ENCODE peak calls at places on chromosomes 5 and 9, in five cellular contexts. N is spleen, Y is breast epithelium, B is lower lobe of right lung, P is transverse colon. L is an unnamed sample.

GRCh38 chr5:76790632-76791290 is 28.1 kb upstream of the F2RL1 start:
- DNase-seq in N (no peak), P (no peak), B (no peak), Y (no peak), L (peak; percentile 94)

GRCh38 chr5:180370861-180371641 is 17.9 kb upstream of the GFPT2 start:
- DNase-seq in N (no peak), Y (no peak), B (no peak), P (no peak), L (no peak)

GRCh38 chr5:119323630-119324000 is 32.2 kb upstream of the TNFAIP8 start:
- DNase-seq in P (no peak), N (no peak), B (no peak), Y (no peak), L (no peak)

GRCh38 chr9:70405808-70406445 is 8.5 kb downstream of the KLF9 start:
- DNase-seq in P (peak; percentile 46), Y (no peak), N (no peak), B (no peak), L (no peak)

GRCh38 chr9:34625087-34625486 is 3.8 kb downstream of the ARID3C start:
- DNase-seq in P (no peak), N (no peak), B (no peak), Y (no peak), L (no peak)

GRCh38 chr5:171424726-171425125 is 5.3 kb downstream of the FGF18 start:
- DNase-seq in N (no peak), Y (no peak), B (no peak), P (no peak), L (no peak)

GRCh38 chr9:79477955-79478751 is 93.6 kb upstream of the TLE4 start:
- DNase-seq in Y (no peak), P (peak; percentile 17), N (no peak), B (no peak), L (no peak)

GRCh38 chr5:92309336-92309991 is 926.3 kb upstream of the ARRDC3 start:
- DNase-seq in B (no peak), P (no peak), N (no peak), Y (no peak), L (peak; percentile 29)

GRCh38 chr5:59188415-59189225 is 605.7 kb downstream of the RAB3C start:
- DNase-seq in P (peak; percentile 69), B (peak; percentile 80), Y (peak; percentile 56), N (peak; percentile 89), L (no peak)

GRCh38 chr9:127873886-127874285 is 3.6 kb downstream of the AK1 start:
- DNase-seq in N (no peak), Y (peak; percentile 70), P (peak; percentile 58), B (peak; percentile 83), L (no peak)

GRCh38 chr9:110821064-110821463 is 152.5 kb downstream of the MUSK start:
- DNase-seq in N (no peak), Y (no peak), B (no peak), P (no peak), L (no peak)

GRCh38 chr5:123916331-123917121 is 404.5 kb downstream of the CSNK1G3 start:
- DNase-seq in N (no peak), P (no peak), B (no peak), Y (no peak), L (peak; percentile 83)

GRCh38 chr5:119309290-119309818 is 46.5 kb upstream of the TNFAIP8 start:
- DNase-seq in P (no peak), N (no peak), Y (no peak), B (no peak), L (no peak)

GRCh38 chr5:134445841-134446818 is 34.4 kb upstream of the CDKN2AIPNL start:
- DNase-seq in Y (no peak), B (no peak), P (no peak), N (peak; percentile 67), L (no peak)

GRCh38 chr5:149141957-149142851 is 911 bp downstream of the ABLIM3 start:
- DNase-seq in B (no peak), Y (no peak), N (no peak), P (no peak), L (no peak)

GRCh38 chr9:120578614-120579013 is 1.4 kb downstream of the CDK5RAP2 start:
- DNase-seq in Y (no peak), N (no peak), P (no peak), B (no peak), L (no peak)
- H3K4me3 ChIP-seq in Y (peak overlapping the region; percentile 98), N (no peak overlapping the region), P (no peak overlapping the region), B (peak overlapping the region; percentile 69), L (no peak overlapping the region)

GRCh38 chr5:66223637-66224036 is 79.5 kb downstream of the SREK1 start:
- DNase-seq in N (no peak), Y (no peak), P (no peak), B (no peak), L (no peak)
- TF ChIP-seq CTCF in N (no peak), Y (no peak), P (peak; percentile 9), B (peak; percentile 26), L (peak; percentile 46)

GRCh38 chr5:143435207-143435657 is 31.7 kb upstream of the NR3C1 start:
- DNase-seq in P (peak; percentile 16), Y (no peak), B (no peak), N (no peak), L (no peak)
- H3K4me3 ChIP-seq in P (no peak overlapping the region), Y (peak overlapping the region; percentile 35), B (peak overlapping the region; percentile 33), N (peak overlapping the region; percentile 19), L (no peak overlapping the region)

DNA sequence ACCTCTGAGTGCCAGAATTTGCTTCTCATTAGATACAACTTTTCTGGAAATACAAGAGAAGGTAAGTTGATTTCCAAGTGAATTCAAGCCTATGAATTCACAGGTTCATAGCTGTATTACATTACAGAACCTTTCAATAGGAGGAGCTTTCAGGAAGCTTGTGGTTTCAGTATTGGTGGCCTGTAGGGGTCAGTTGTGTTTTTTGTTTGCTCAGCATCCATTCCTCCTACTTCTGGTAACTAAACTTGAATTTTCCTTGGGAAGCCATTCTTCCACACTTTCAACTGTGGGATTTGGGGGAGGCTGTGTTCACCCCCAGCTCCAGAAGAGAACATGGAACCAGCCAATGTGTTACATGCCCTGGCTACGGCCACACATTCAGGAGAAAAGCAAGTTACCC is 5.6 kb upstream of the CYSTM1 start:
- DNase-seq in B (no peak), P (no peak), N (no peak), Y (no peak), L (no peak)
- TF ChIP-seq CTCF in B (no peak), P (no peak), N (no peak), Y (no peak), L (no peak)

GRCh38 chr9:113808391-113809191 is 67.5 kb upstream of the ZNF618 start:
- DNase-seq in B (no peak), N (no peak), Y (no peak), P (no peak), L (peak; percentile 62)

GRCh38 chr9:113803811-113804589 is 72.1 kb upstream of the ZNF618 start:
- DNase-seq in P (no peak), N (no peak), B (no peak), Y (no peak), L (no peak)

GRCh38 chr9:113805753-113806152 is 70.4 kb upstream of the ZNF618 start:
- DNase-seq in N (no peak), Y (no peak), B (no peak), P (no peak), L (no peak)

GRCh38 chr9:113809192-113809482 is 67.0 kb upstream of the ZNF618 start:
- DNase-seq in B (no peak), P (no peak), N (no peak), Y (no peak), L (no peak)

GRCh38 chr9:113807173-113808061 is 68.7 kb upstream of the ZNF618 start:
- DNase-seq in Y (no peak), B (no peak), P (peak; percentile 53), N (no peak), L (peak; percentile 18)
- H3K4me3 ChIP-seq in Y (peak overlapping the region; percentile 30), B (peak overlapping the region; percentile 24), P (no peak overlapping the region), N (no peak overlapping the region), L (peak overlapping the region; percentile 29)

GRCh38 chr5:136066705-136067271 is 38.0 kb downstream of the TGFBI start:
- DNase-seq in N (no peak), P (no peak), B (no peak), Y (no peak), L (peak; percentile 67)
- TF ChIP-seq CTCF in N (no peak), P (no peak), B (no peak), Y (no peak), L (peak; percentile 46)